ENCODE peak calls at places on chromosomes 3 and 15, in five cellular contexts. One of them, this sample, is unnamed.
A peak's percentile ranks its signal among the peaks of the same experiment; 100 is the strongest.

GRCh38 chr3:71251156-71251775 is 332.3 kb downstream of the FOXP1 start:
- DNase-seq in MM.1S: no peak
- DNase-seq in left ventricle myocardium inferior: no peak
- DNase-seq in activated CD4-positive, alpha-beta T cell treated with anti-CD3 and anti-CD28 coated beads, Interleukin-2, amount 50 U/mL, for 4 hours: no peak
- DNase-seq in posterior vena cava: no peak
- DNase-seq in this sample: no peak

GRCh38 chr3:23438657-23439056 is 235.5 kb downstream of the UBE2E2 start:
- DNase-seq in MM.1S: no peak
- DNase-seq in left ventricle myocardium inferior: no peak
- DNase-seq in activated CD4-positive, alpha-beta T cell treated with anti-CD3 and anti-CD28 coated beads, Interleukin-2, amount 50 U/mL, for 4 hours: no peak
- DNase-seq in posterior vena cava: no peak
- DNase-seq in this sample: no peak

GRCh38 chr3:181711325-181712135 is at the start of gene SOX2:
- DNase-seq in MM.1S: peak; percentile 98
- DNase-seq in left ventricle myocardium inferior: peak; percentile 35
- DNase-seq in activated CD4-positive, alpha-beta T cell treated with anti-CD3 and anti-CD28 coated beads, Interleukin-2, amount 50 U/mL, for 4 hours: no peak
- DNase-seq in posterior vena cava: peak; percentile 80
- DNase-seq in this sample: peak; percentile 80

GRCh38 chr15:74788716-74789151 is 6.9 kb downstream of the CSK start:
- DNase-seq in MM.1S: peak; percentile 81
- DNase-seq in left ventricle myocardium inferior: no peak
- DNase-seq in activated CD4-positive, alpha-beta T cell treated with anti-CD3 and anti-CD28 coated beads, Interleukin-2, amount 50 U/mL, for 4 hours: no peak
- DNase-seq in posterior vena cava: no peak
- DNase-seq in this sample: peak; percentile 76

GRCh38 chr15:31037731-31038477 is 46.5 kb upstream of the MTMR10 start:
- DNase-seq in MM.1S: no peak
- DNase-seq in left ventricle myocardium inferior: no peak
- DNase-seq in activated CD4-positive, alpha-beta T cell treated with anti-CD3 and anti-CD28 coated beads, Interleukin-2, amount 50 U/mL, for 4 hours: no peak
- DNase-seq in posterior vena cava: no peak
- DNase-seq in this sample: no peak

GRCh38 chr15:34436956-34437442 is 609 bp downstream of the GOLGA8A start:
- DNase-seq in MM.1S: peak; percentile 65
- DNase-seq in left ventricle myocardium inferior: peak; percentile 33
- DNase-seq in activated CD4-positive, alpha-beta T cell treated with anti-CD3 and anti-CD28 coated beads, Interleukin-2, amount 50 U/mL, for 4 hours: peak; percentile 40
- DNase-seq in posterior vena cava: no peak
- DNase-seq in this sample: peak; percentile 78

GRCh38 chr3:126352476-126353454 is 4.4 kb downstream of the KLF15 start:
- DNase-seq in MM.1S: peak; percentile 2
- DNase-seq in left ventricle myocardium inferior: no peak
- DNase-seq in activated CD4-positive, alpha-beta T cell treated with anti-CD3 and anti-CD28 coated beads, Interleukin-2, amount 50 U/mL, for 4 hours: no peak
- DNase-seq in posterior vena cava: peak; percentile 77
- DNase-seq in this sample: no peak

GRCh38 chr3:59750391-59750790 is 700.6 kb upstream of the CFAP20DC start:
- DNase-seq in MM.1S: no peak
- DNase-seq in left ventricle myocardium inferior: no peak
- DNase-seq in activated CD4-positive, alpha-beta T cell treated with anti-CD3 and anti-CD28 coated beads, Interleukin-2, amount 50 U/mL, for 4 hours: no peak
- DNase-seq in posterior vena cava: no peak
- DNase-seq in this sample: no peak

GRCh38 chr3:64216706-64217105 is 8.6 kb downstream of the PRICKLE2 start:
- DNase-seq in MM.1S: no peak
- DNase-seq in left ventricle myocardium inferior: no peak
- DNase-seq in activated CD4-positive, alpha-beta T cell treated with anti-CD3 and anti-CD28 coated beads, Interleukin-2, amount 50 U/mL, for 4 hours: no peak
- DNase-seq in posterior vena cava: no peak
- DNase-seq in this sample: no peak

GRCh38 chr3:173826901-173827609 is 429.5 kb downstream of the NLGN1 start:
- DNase-seq in MM.1S: no peak
- DNase-seq in left ventricle myocardium inferior: no peak
- DNase-seq in activated CD4-positive, alpha-beta T cell treated with anti-CD3 and anti-CD28 coated beads, Interleukin-2, amount 50 U/mL, for 4 hours: no peak
- DNase-seq in posterior vena cava: no peak
- DNase-seq in this sample: no peak

GRCh38 chr3:105352976-105353375 is 13.7 kb upstream of the ALCAM start:
- DNase-seq in MM.1S: no peak
- DNase-seq in left ventricle myocardium inferior: no peak
- DNase-seq in activated CD4-positive, alpha-beta T cell treated with anti-CD3 and anti-CD28 coated beads, Interleukin-2, amount 50 U/mL, for 4 hours: no peak
- DNase-seq in posterior vena cava: no peak
- DNase-seq in this sample: no peak

GRCh38 chr3:46383946-46384330 is 13.2 kb downstream of the CCR5 start:
- DNase-seq in MM.1S: peak; percentile 72
- DNase-seq in left ventricle myocardium inferior: no peak
- DNase-seq in activated CD4-positive, alpha-beta T cell treated with anti-CD3 and anti-CD28 coated beads, Interleukin-2, amount 50 U/mL, for 4 hours: no peak
- DNase-seq in posterior vena cava: no peak
- DNase-seq in this sample: no peak

GRCh38 chr15:71800835-71801745 is 9.3 kb upstream of the NR2E3 start:
- DNase-seq in MM.1S: peak; percentile 53
- DNase-seq in left ventricle myocardium inferior: no peak
- DNase-seq in activated CD4-positive, alpha-beta T cell treated with anti-CD3 and anti-CD28 coated beads, Interleukin-2, amount 50 U/mL, for 4 hours: no peak
- DNase-seq in posterior vena cava: no peak
- DNase-seq in this sample: peak; percentile 70

GRCh38 chr3:114659109-114660081 is 365.6 kb downstream of the TIGIT start:
- DNase-seq in MM.1S: no peak
- DNase-seq in left ventricle myocardium inferior: no peak
- DNase-seq in activated CD4-positive, alpha-beta T cell treated with anti-CD3 and anti-CD28 coated beads, Interleukin-2, amount 50 U/mL, for 4 hours: no peak
- DNase-seq in posterior vena cava: no peak
- DNase-seq in this sample: no peak

GRCh38 chr15:101081900-101082299 is 162.7 kb downstream of the LRRK1 start:
- DNase-seq in MM.1S: no peak
- DNase-seq in left ventricle myocardium inferior: no peak
- DNase-seq in activated CD4-positive, alpha-beta T cell treated with anti-CD3 and anti-CD28 coated beads, Interleukin-2, amount 50 U/mL, for 4 hours: no peak
- DNase-seq in posterior vena cava: peak; percentile 19
- DNase-seq in this sample: no peak

GRCh38 chr3:16132190-16132589 is 42.3 kb upstream of the GALNT15 start:
- DNase-seq in MM.1S: no peak
- DNase-seq in left ventricle myocardium inferior: no peak
- DNase-seq in activated CD4-positive, alpha-beta T cell treated with anti-CD3 and anti-CD28 coated beads, Interleukin-2, amount 50 U/mL, for 4 hours: no peak
- DNase-seq in posterior vena cava: no peak
- DNase-seq in this sample: no peak

GRCh38 chr15:56602253-56602652 is 131.1 kb downstream of the ZNF280D start:
- DNase-seq in MM.1S: no peak
- DNase-seq in left ventricle myocardium inferior: no peak
- DNase-seq in activated CD4-positive, alpha-beta T cell treated with anti-CD3 and anti-CD28 coated beads, Interleukin-2, amount 50 U/mL, for 4 hours: no peak
- DNase-seq in posterior vena cava: no peak
- DNase-seq in this sample: no peak

GRCh38 chr3:71309342-71309741 is 274.2 kb downstream of the FOXP1 start:
- DNase-seq in MM.1S: no peak
- DNase-seq in left ventricle myocardium inferior: no peak
- DNase-seq in activated CD4-positive, alpha-beta T cell treated with anti-CD3 and anti-CD28 coated beads, Interleukin-2, amount 50 U/mL, for 4 hours: peak; percentile 14
- DNase-seq in posterior vena cava: no peak
- DNase-seq in this sample: no peak

This sample was measured in GM20000.